ENCODE peak calls at places on chromosomes 2 and 18, in seven cellular contexts. One of them, this sample, is unnamed.
A peak's percentile ranks its signal among the peaks of the same experiment; 100 is the strongest.

GRCh38 chr18:76503595-76503994 is 8.6 kb upstream of the ZNF516 start:
- DNase-seq in neural progenitor cell: peak; percentile 37
- DNase-seq in mammary epithelial cell: no peak
- DNase-seq in keratinocyte: no peak
- DNase-seq in fibroblast of lung: no peak
- DNase-seq in MM.1S: no peak
- DNase-seq in IMR-90: no peak
- DNase-seq in this sample: no peak

GRCh38 chr18:51724790-51725721 is 527.6 kb upstream of the MEX3C start:
- DNase-seq in neural progenitor cell: no peak
- DNase-seq in mammary epithelial cell: no peak
- DNase-seq in keratinocyte: no peak
- DNase-seq in fibroblast of lung: peak; percentile 1
- DNase-seq in MM.1S: no peak
- DNase-seq in IMR-90: no peak
- DNase-seq in this sample: no peak

GRCh38 chr2:40129725-40130124 is 322.2 kb downstream of the SLC8A1 start:
- DNase-seq in neural progenitor cell: no peak
- DNase-seq in mammary epithelial cell: no peak
- DNase-seq in keratinocyte: no peak
- DNase-seq in fibroblast of lung: peak; percentile 15
- DNase-seq in MM.1S: no peak
- DNase-seq in IMR-90: no peak
- DNase-seq in this sample: no peak

GRCh38 chr2:37566517-37566961 is 104.9 kb downstream of the CDC42EP3 start:
- DNase-seq in neural progenitor cell: no peak
- DNase-seq in mammary epithelial cell: no peak
- DNase-seq in keratinocyte: no peak
- DNase-seq in fibroblast of lung: peak; percentile 80
- DNase-seq in MM.1S: no peak
- DNase-seq in IMR-90: peak; percentile 95
- DNase-seq in this sample: peak; percentile 17

GRCh38 chr18:79707239-79707638 is 27.6 kb downstream of the CTDP1 start:
- DNase-seq in neural progenitor cell: no peak
- DNase-seq in mammary epithelial cell: no peak
- DNase-seq in keratinocyte: no peak
- DNase-seq in fibroblast of lung: no peak
- DNase-seq in MM.1S: no peak
- DNase-seq in IMR-90: no peak
- DNase-seq in this sample: no peak

GRCh38 chr2:20400787-20401494 is 45.9 kb upstream of the RHOB start:
- DNase-seq in neural progenitor cell: no peak
- DNase-seq in mammary epithelial cell: peak; percentile 24
- DNase-seq in keratinocyte: no peak
- DNase-seq in fibroblast of lung: no peak
- DNase-seq in MM.1S: no peak
- DNase-seq in IMR-90: peak; percentile 32
- DNase-seq in this sample: peak; percentile 8

GRCh38 chr2:142165790-142166189 is 35.0 kb upstream of the LRP1B start:
- DNase-seq in neural progenitor cell: peak; percentile 48
- DNase-seq in mammary epithelial cell: peak; percentile 74
- DNase-seq in keratinocyte: no peak
- DNase-seq in fibroblast of lung: peak; percentile 49
- DNase-seq in MM.1S: peak; percentile 59
- DNase-seq in IMR-90: peak; percentile 65
- DNase-seq in this sample: peak; percentile 5

GRCh38 chr2:47232738-47233415 is 77.8 kb upstream of the STPG4 start:
- DNase-seq in neural progenitor cell: no peak
- DNase-seq in mammary epithelial cell: no peak
- DNase-seq in keratinocyte: no peak
- DNase-seq in fibroblast of lung: no peak
- DNase-seq in MM.1S: no peak
- DNase-seq in IMR-90: peak; percentile 82
- DNase-seq in this sample: peak; percentile 59

GRCh38 chr2:144374163-144374661 is 145.7 kb downstream of the ZEB2 start:
- DNase-seq in neural progenitor cell: no peak
- DNase-seq in mammary epithelial cell: no peak
- DNase-seq in keratinocyte: no peak
- DNase-seq in fibroblast of lung: peak; percentile 82
- DNase-seq in MM.1S: no peak
- DNase-seq in IMR-90: peak; percentile 53
- DNase-seq in this sample: no peak

GRCh38 chr2:98924038-98924437 is 12.0 kb downstream of the CRACDL start:
- DNase-seq in neural progenitor cell: no peak
- DNase-seq in mammary epithelial cell: no peak
- DNase-seq in keratinocyte: no peak
- DNase-seq in fibroblast of lung: no peak
- DNase-seq in MM.1S: no peak
- DNase-seq in IMR-90: no peak
- DNase-seq in this sample: no peak

GRCh38 chr2:96305979-96306308 is 598 bp upstream of the SNRNP200 start:
- DNase-seq in neural progenitor cell: no peak
- DNase-seq in mammary epithelial cell: no peak
- DNase-seq in keratinocyte: no peak
- DNase-seq in fibroblast of lung: no peak
- DNase-seq in MM.1S: peak; percentile 22
- DNase-seq in IMR-90: no peak
- DNase-seq in this sample: no peak

GRCh38 chr2:63737085-63737701 is 104.5 kb upstream of the UGP2 start:
- DNase-seq in neural progenitor cell: no peak
- DNase-seq in mammary epithelial cell: peak; percentile 73
- DNase-seq in keratinocyte: peak; percentile 75
- DNase-seq in fibroblast of lung: no peak
- DNase-seq in MM.1S: no peak
- DNase-seq in IMR-90: no peak
- DNase-seq in this sample: no peak

GRCh38 chr2:9118383-9118960 is 88.1 kb upstream of the ASAP2 start:
- DNase-seq in neural progenitor cell: no peak
- DNase-seq in mammary epithelial cell: no peak
- DNase-seq in keratinocyte: no peak
- DNase-seq in fibroblast of lung: no peak
- DNase-seq in MM.1S: no peak
- DNase-seq in IMR-90: no peak
- DNase-seq in this sample: no peak

GRCh38 chr2:101251844-101252407 is 760 bp upstream of the CNOT11 start:
- DNase-seq in neural progenitor cell: peak; percentile 42
- DNase-seq in mammary epithelial cell: peak; percentile 76
- DNase-seq in keratinocyte: peak; percentile 66
- DNase-seq in fibroblast of lung: no peak
- DNase-seq in MM.1S: peak; percentile 83
- DNase-seq in IMR-90: no peak
- DNase-seq in this sample: peak; percentile 79

GRCh38 chr18:3538954-3539617 is 89.1 kb downstream of the TGIF1 start:
- DNase-seq in neural progenitor cell: no peak
- DNase-seq in mammary epithelial cell: peak; percentile 39
- DNase-seq in keratinocyte: no peak
- DNase-seq in fibroblast of lung: no peak
- DNase-seq in MM.1S: no peak
- DNase-seq in IMR-90: no peak
- DNase-seq in this sample: peak; percentile 45

GRCh38 chr18:3596324-3597158 is 146.6 kb downstream of the TGIF1 start:
- DNase-seq in neural progenitor cell: peak; percentile 47
- DNase-seq in mammary epithelial cell: peak; percentile 31
- DNase-seq in keratinocyte: no peak
- DNase-seq in fibroblast of lung: peak; percentile 47
- DNase-seq in MM.1S: no peak
- DNase-seq in IMR-90: peak; percentile 58
- DNase-seq in this sample: peak; percentile 73

GRCh38 chr18:36516258-36516657 is 218.7 kb downstream of the FHOD3 start:
- DNase-seq in neural progenitor cell: no peak
- DNase-seq in mammary epithelial cell: no peak
- DNase-seq in keratinocyte: no peak
- DNase-seq in fibroblast of lung: no peak
- DNase-seq in MM.1S: no peak
- DNase-seq in IMR-90: no peak
- DNase-seq in this sample: no peak

GRCh38 chr2:197274349-197274748 is 36.2 kb downstream of the ANKRD44 start:
- DNase-seq in neural progenitor cell: no peak
- DNase-seq in mammary epithelial cell: no peak
- DNase-seq in keratinocyte: no peak
- DNase-seq in fibroblast of lung: no peak
- DNase-seq in MM.1S: no peak
- DNase-seq in IMR-90: no peak
- DNase-seq in this sample: no peak

GRCh38 chr2:200329798-200330197 is 23.3 kb downstream of the SPATS2L start:
- DNase-seq in neural progenitor cell: no peak
- DNase-seq in mammary epithelial cell: no peak
- DNase-seq in keratinocyte: no peak
- DNase-seq in fibroblast of lung: no peak
- DNase-seq in MM.1S: no peak
- DNase-seq in IMR-90: no peak
- DNase-seq in this sample: no peak

GRCh38 chr18:41966943-41967342 is 11.9 kb downstream of the PIK3C3 start:
- DNase-seq in neural progenitor cell: no peak
- DNase-seq in mammary epithelial cell: no peak
- DNase-seq in keratinocyte: no peak
- DNase-seq in fibroblast of lung: no peak
- DNase-seq in MM.1S: no peak
- DNase-seq in IMR-90: no peak
- DNase-seq in this sample: no peak

GRCh38 chr2:75562513-75562864 is 1.8 kb upstream of the EVA1A start:
- DNase-seq in neural progenitor cell: no peak
- DNase-seq in mammary epithelial cell: no peak
- DNase-seq in keratinocyte: no peak
- DNase-seq in fibroblast of lung: peak; percentile 61
- DNase-seq in MM.1S: no peak
- DNase-seq in IMR-90: peak; percentile 33
- DNase-seq in this sample: no peak

DNA sequence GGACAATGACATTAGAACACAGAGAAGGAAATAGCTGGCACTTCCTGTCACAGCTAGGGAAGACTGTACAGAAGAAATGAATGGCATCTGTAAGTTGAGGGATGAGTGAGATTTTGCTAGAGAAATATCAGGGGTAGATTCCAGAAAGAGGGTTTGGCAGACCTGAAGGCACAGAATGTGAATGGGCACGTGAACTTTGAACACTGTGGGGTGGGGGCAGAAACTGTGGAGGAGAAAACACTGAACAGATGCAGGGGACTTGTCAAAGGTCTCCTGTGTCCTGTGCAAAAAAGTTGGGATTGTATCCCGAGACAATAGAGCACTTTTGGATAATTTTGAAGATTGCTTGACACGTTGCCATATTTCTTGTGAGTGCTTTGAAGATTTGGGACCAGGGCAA is 88.0 kb downstream of the PPP1R1C start:
- DNase-seq in neural progenitor cell: no peak
- DNase-seq in mammary epithelial cell: no peak
- DNase-seq in keratinocyte: no peak
- DNase-seq in fibroblast of lung: no peak
- DNase-seq in MM.1S: no peak
- DNase-seq in IMR-90: no peak
- DNase-seq in this sample: no peak
- H3K27me3 ChIP-seq in neural progenitor cell: no peaks in the 10 kb centered on the region
- H3K27me3 ChIP-seq in mammary epithelial cell: no peaks in the 10 kb centered on the region
- H3K27me3 ChIP-seq in keratinocyte: no peaks in the 10 kb centered on the region
- H3K27me3 ChIP-seq in fibroblast of lung: no peaks in the 10 kb centered on the region
- H3K27me3 ChIP-seq in MM.1S: no peaks in the 10 kb centered on the region
- H3K27me3 ChIP-seq in IMR-90: no peaks in the 10 kb centered on the region
- H3K27me3 ChIP-seq in this sample: no peaks in the 10 kb centered on the region

GRCh38 chr18:74654637-74655036 is 57.0 kb downstream of the ZNF407 start:
- DNase-seq in neural progenitor cell: no peak
- DNase-seq in mammary epithelial cell: no peak
- DNase-seq in keratinocyte: no peak
- DNase-seq in fibroblast of lung: peak; percentile 33
- DNase-seq in MM.1S: no peak
- DNase-seq in IMR-90: peak; percentile 66
- DNase-seq in this sample: peak; percentile 45
- TF ChIP-seq CTCF in neural progenitor cell: peak; percentile 17
- TF ChIP-seq CTCF in mammary epithelial cell: peak; percentile 35
- TF ChIP-seq CTCF in keratinocyte: no peak
- TF ChIP-seq CTCF in fibroblast of lung: no peak
- TF ChIP-seq CTCF in MM.1S: no peak
- TF ChIP-seq CTCF in IMR-90: peak; percentile 60
- TF ChIP-seq CTCF in this sample: peak; percentile 62

DNA sequence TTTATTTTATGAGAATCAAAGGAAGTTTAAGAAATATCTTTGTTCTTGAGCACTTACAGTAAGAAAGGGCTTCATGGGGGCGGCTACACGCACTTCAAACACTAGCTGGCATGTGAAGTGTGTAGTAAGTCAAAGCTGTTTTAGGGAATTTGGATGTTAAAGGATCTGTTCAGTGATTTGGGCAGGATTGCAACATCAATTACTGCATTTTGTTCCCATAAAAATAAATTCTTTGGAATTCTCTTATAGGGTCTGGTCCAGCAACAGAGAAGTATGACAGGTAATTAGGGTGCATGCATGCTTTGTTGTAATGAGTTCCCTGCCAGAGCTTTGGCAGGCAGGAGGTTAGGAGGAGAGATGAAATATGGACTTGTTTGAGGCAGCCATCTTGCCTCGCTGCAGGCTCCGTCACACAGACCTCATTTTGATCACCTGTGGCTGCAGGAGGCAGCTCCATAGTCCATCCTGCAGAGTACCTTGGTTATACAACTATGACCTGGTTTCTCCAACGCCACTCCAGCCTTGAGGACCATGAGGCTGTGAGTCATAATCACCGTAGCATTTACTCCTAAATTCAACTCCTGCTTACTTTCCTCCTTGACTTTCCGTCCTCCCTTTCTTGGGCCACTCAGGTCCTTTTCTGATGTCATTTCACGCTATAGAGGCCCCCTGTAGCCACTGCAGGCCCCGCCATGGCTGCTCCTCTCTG is 26.5 kb upstream of the EML4 start:
- DNase-seq in neural progenitor cell: no peak
- DNase-seq in mammary epithelial cell: no peak
- DNase-seq in keratinocyte: no peak
- DNase-seq in fibroblast of lung: peak; percentile 64
- DNase-seq in MM.1S: no peak
- DNase-seq in IMR-90: peak; percentile 50
- DNase-seq in this sample: no peak
- H3K4me2 ChIP-seq in neural progenitor cell: peak overlapping the region; percentile 78
- H3K4me2 ChIP-seq in mammary epithelial cell: peak overlapping the region; percentile 74
- H3K4me2 ChIP-seq in keratinocyte: peak overlapping the region; percentile 88
- H3K4me2 ChIP-seq in fibroblast of lung: peak overlapping the region; percentile 88
- H3K4me2 ChIP-seq in MM.1S: no peak overlapping the region
- H3K4me2 ChIP-seq in IMR-90: peak overlapping the region; percentile 77
- H3K4me2 ChIP-seq in this sample: peak overlapping the region; percentile 76

GRCh38 chr2:61057562-61057961 is 8.1 kb upstream of the SANBR start:
- DNase-seq in neural progenitor cell: no peak
- DNase-seq in mammary epithelial cell: no peak
- DNase-seq in keratinocyte: no peak
- DNase-seq in fibroblast of lung: no peak
- DNase-seq in MM.1S: no peak
- DNase-seq in IMR-90: no peak
- DNase-seq in this sample: no peak

GRCh38 chr2:61059382-61059781 is 6.3 kb upstream of the SANBR start:
- DNase-seq in neural progenitor cell: no peak
- DNase-seq in mammary epithelial cell: no peak
- DNase-seq in keratinocyte: no peak
- DNase-seq in fibroblast of lung: no peak
- DNase-seq in MM.1S: no peak
- DNase-seq in IMR-90: no peak
- DNase-seq in this sample: no peak

DNA sequence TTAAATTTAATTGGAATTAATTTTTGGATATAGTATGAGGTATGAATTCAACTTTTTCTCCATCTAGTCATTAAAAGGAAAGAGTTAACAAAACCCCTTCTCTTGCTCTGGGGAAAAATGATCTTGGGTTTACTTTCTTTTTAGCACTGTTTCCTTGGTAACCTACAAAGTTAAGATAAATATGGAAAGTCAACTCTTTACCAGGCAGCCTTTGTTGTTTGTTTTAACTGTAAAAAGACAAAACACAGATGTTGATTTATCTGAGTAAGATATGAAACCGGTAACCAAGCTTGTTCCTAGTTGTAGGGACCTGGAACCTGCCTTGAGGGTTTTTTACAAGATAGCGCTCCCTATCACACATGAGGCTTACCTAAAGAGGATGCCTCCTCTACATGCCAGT is 10.1 kb upstream of the SANBR start:
- DNase-seq in neural progenitor cell: no peak
- DNase-seq in mammary epithelial cell: no peak
- DNase-seq in keratinocyte: no peak
- DNase-seq in fibroblast of lung: no peak
- DNase-seq in MM.1S: peak; percentile 63
- DNase-seq in IMR-90: peak; percentile 64
- DNase-seq in this sample: no peak
- H3K27me3 ChIP-seq in neural progenitor cell: no peaks in the 10 kb centered on the region
- H3K27me3 ChIP-seq in mammary epithelial cell: no peaks in the 10 kb centered on the region
- H3K27me3 ChIP-seq in keratinocyte: no peaks in the 10 kb centered on the region
- H3K27me3 ChIP-seq in fibroblast of lung: no peaks in the 10 kb centered on the region
- H3K27me3 ChIP-seq in MM.1S: no peaks in the 10 kb centered on the region
- H3K27me3 ChIP-seq in IMR-90: no peaks in the 10 kb centered on the region
- H3K27me3 ChIP-seq in this sample: no peaks in the 10 kb centered on the region

This sample was measured in PC-9.